ENCODE peak calls at places on chromosomes 6 and 20, in four cellular contexts. S is ovary, J is fibroblast of mammary gland, B is kidney epithelial cell. U is an unnamed sample.

GRCh38 chr20:52722926-52723325 is 249.2 kb upstream of the TSHZ2 start:
- DNase-seq in S (no peak), J (no peak), B (no peak), U (no peak)

GRCh38 chr20:51258582-51259175 is 235.8 kb upstream of the KCNG1 start:
- DNase-seq in S (no peak), J (no peak), B (peak; percentile 5), U (no peak)

GRCh38 chr6:137872071-137872470 is 5.0 kb downstream of the TNFAIP3 start:
- DNase-seq in S (no peak), J (peak; percentile 80), B (no peak), U (no peak)

GRCh38 chr6:37624606-37625574 is 72.8 kb downstream of the MDGA1 start:
- DNase-seq in S (no peak), J (peak; percentile 17), B (peak; percentile 32), U (no peak)

GRCh38 chr6:117616971-117617765 is 14.9 kb upstream of the GOPC start:
- DNase-seq in S (no peak), J (no peak), B (no peak), U (no peak)

GRCh38 chr20:17570347-17571152 is 675 bp downstream of the DSTN start:
- DNase-seq in S (peak; percentile 66), J (peak; percentile 41), B (no peak), U (no peak)

GRCh38 chr6:44104661-44105060 is 22.6 kb downstream of the MRPL14 start:
- DNase-seq in S (no peak), J (peak; percentile 50), B (no peak), U (no peak)

GRCh38 chr6:129889580-129889979 is 28.5 kb upstream of the TMEM244 start:
- DNase-seq in S (no peak), J (peak; percentile 94), B (no peak), U (no peak)

GRCh38 chr20:42483694-42484303 is 705.9 kb downstream of the PTPRT start:
- DNase-seq in S (no peak), J (no peak), B (no peak), U (no peak)

GRCh38 chr6:157460182-157460999 is 79.4 kb downstream of the ZDHHC14 start:
- DNase-seq in S (no peak), J (no peak), B (no peak), U (no peak)

GRCh38 chr6:18609715-18610114 is 222.6 kb downstream of the RNF144B start:
- DNase-seq in S (no peak), J (peak; percentile 14), B (no peak), U (no peak)

GRCh38 chr6:1184318-1184717 is 127.6 kb upstream of the FOXQ1 start:
- DNase-seq in S (no peak), J (no peak), B (no peak), U (no peak)

GRCh38 chr20:39632176-39632575 is 670.0 kb downstream of the DHX35 start:
- DNase-seq in S (no peak), J (no peak), B (no peak), U (no peak)

GRCh38 chr6:82365011-82365751 is 1.6 kb downstream of the TPBG start:
- DNase-seq in S (no peak), J (no peak), B (no peak), U (no peak)

GRCh38 chr6:49462599-49462926 is 490 bp downstream of the MMUT start:
- DNase-seq in S (no peak), J (peak; percentile 3), B (no peak), U (no peak)

GRCh38 chr6:138545621-138545980 is 46.3 kb upstream of the NHSL1 start:
- DNase-seq in S (peak; percentile 12), J (peak; percentile 39), B (no peak), U (no peak)

DNA sequence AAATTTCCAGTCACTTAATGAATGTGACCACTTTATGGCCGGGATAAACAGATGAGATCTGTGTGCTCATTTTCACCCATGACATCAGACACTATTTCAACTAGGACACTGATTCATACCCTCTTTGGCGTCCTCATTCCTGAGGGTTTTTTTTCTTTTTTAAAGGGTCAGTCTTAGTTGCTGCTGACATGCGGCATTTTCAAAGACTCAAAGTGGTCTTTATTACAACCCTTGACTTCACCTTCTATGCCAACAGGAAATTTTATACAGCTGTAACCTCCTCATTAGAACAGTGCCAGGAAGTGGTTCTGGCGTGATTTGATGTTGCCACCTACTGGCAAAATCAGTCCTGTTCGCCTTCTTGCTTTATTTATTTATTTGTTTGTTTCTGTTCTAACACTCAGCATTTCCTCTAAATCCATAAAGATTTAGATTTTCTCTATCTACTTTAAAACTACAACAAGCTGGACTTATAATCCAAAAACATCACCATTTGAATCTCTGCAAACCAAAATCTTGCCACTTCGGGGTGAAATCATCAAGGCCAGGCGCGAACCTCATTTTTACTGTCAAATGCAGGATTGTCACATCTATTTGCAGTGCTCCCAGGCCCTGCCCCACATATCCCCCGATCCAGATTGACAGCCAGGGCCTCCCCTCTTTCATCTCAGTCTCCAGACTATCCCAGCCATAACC is 77.7 kb downstream of the C6orf118 start:
- DNase-seq in S (no peak), J (peak; percentile 65), B (peak; percentile 32), U (peak; percentile 22)
- TF ChIP-seq CTCF in S (no peak), J (peak; percentile 70), B (peak; percentile 69), U (peak; percentile 86)

GRCh38 chr6:148805767-148806166 is 58.9 kb downstream of the UST start:
- DNase-seq in S (no peak), J (no peak), B (no peak), U (no peak)
- H3K4me3 ChIP-seq in S (no peak overlapping the region), J (no peak overlapping the region), B (no peak overlapping the region), U (no peak overlapping the region)

GRCh38 chr6:158766621-158767435 is 52.3 kb downstream of the EZR start:
- DNase-seq in S (no peak), J (no peak), B (no peak), U (no peak)
- TF ChIP-seq CTCF in S (no peak), J (no peak), B (no peak), U (no peak)

GRCh38 chr6:24947636-24948035 is 11.9 kb upstream of the RIPOR2 start:
- DNase-seq in S (no peak), J (no peak), B (no peak), U (no peak)
- H3K4me3 ChIP-seq in S (no peak overlapping the region), J (no peak overlapping the region), B (no peak overlapping the region), U (no peak overlapping the region)